ENCODE peak calls at places on chromosomes 1 and 21, in ten cellular contexts. L is PC-3, B is neural progenitor cell, Y is prostate gland, W is body of pancreas, J is cardiac muscle cell, M is ovary, Q is BE2C, F is left ventricle myocardium inferior, A is breast epithelium. V is an unnamed sample.

GRCh38 chr1:71228727-71229371 is 148.0 kb upstream of the ZRANB2 start:
- DNase-seq in L (no peak), M (no peak), Q (no peak), Y (no peak), W (no peak), B (peak; percentile 10), J (no peak), A (no peak), F (no peak), V (peak; percentile 52)

GRCh38 chr1:154843913-154844681 is 26.0 kb downstream of the KCNN3 start:
- DNase-seq in Y (no peak), F (no peak), J (no peak), L (no peak), M (no peak), W (no peak), A (no peak), B (no peak), Q (no peak), V (no peak)

GRCh38 chr1:217889401-217889800 is 258.3 kb downstream of the SPATA17 start:
- DNase-seq in J (no peak), B (peak; percentile 74), L (peak; percentile 78), F (no peak), Y (no peak), W (no peak), M (no peak), Q (peak; percentile 40), A (no peak), V (peak; percentile 80)

GRCh38 chr1:42178249-42178648 is 13.7 kb upstream of the GUCA2A start:
- DNase-seq in M (no peak), Q (no peak), W (no peak), J (peak; percentile 44), A (no peak), B (no peak), L (no peak), Y (no peak), F (no peak), V (no peak)

GRCh38 chr1:39132505-39133339 is 71.8 kb upstream of the MACF1 start:
- DNase-seq in F (peak; percentile 74), J (peak; percentile 65), L (peak; percentile 94), A (peak; percentile 88), Q (peak; percentile 81), Y (peak; percentile 94), M (no peak), W (peak; percentile 40), B (peak; percentile 94), V (peak; percentile 40)

GRCh38 chr1:154614887-154615286 is 6.9 kb upstream of the ADAR start:
- DNase-seq in Q (no peak), L (no peak), J (peak; percentile 18), M (no peak), W (no peak), A (no peak), Y (no peak), F (no peak), B (peak; percentile 36), V (no peak)

GRCh38 chr1:162157469-162157868 is 88.0 kb downstream of the NOS1AP start:
- DNase-seq in J (no peak), Y (no peak), Q (no peak), M (no peak), A (no peak), F (no peak), L (no peak), W (no peak), B (no peak), V (no peak)

GRCh38 chr1:30834249-30834648 is 74.3 kb downstream of the SDC3 start:
- DNase-seq in A (no peak), F (no peak), Y (no peak), L (no peak), W (no peak), B (no peak), Q (no peak), M (no peak), J (no peak), V (no peak)

GRCh38 chr1:108972941-108973340 is 9.7 kb upstream of the CLCC1 start:
- DNase-seq in A (no peak), Q (no peak), L (no peak), B (no peak), Y (no peak), W (no peak), J (no peak), M (no peak), F (no peak), V (no peak)

GRCh38 chr1:213231795-213232231 is 180.8 kb downstream of the RPS6KC1 start:
- DNase-seq in J (no peak), Y (no peak), M (no peak), A (no peak), B (peak; percentile 82), L (peak; percentile 54), W (no peak), F (no peak), Q (peak; percentile 87), V (no peak)

GRCh38 chr1:47787560-47787959 is 209.6 kb downstream of the TRABD2B start:
- DNase-seq in A (no peak), F (no peak), Q (no peak), J (no peak), L (no peak), M (no peak), B (no peak), Y (no peak), W (no peak), V (no peak)

GRCh38 chr1:89043940-89044339 is 21.1 kb downstream of the GBP1 start:
- DNase-seq in B (no peak), L (no peak), Y (no peak), W (no peak), A (no peak), M (no peak), Q (no peak), F (no peak), J (no peak), V (no peak)

DNA sequence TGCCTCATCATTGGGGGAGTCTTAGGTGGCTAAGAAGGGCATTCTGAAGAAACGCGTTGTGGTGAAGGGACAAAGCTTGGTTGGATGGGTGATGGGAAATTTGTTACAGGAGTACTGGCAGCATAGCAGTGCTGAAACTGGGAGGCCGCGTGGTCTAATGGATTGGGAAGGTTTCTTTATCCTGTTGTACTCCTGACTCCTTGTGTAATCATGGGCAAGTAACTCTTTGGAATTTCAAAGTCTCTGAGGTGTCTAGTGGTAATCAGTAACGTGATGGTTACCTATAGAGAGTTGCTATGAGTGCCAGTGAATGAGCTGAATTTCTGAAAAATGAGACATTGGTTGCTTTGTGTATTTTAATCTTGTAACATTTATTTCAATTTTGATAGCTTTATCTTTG is 18.5 kb downstream of the DONSON start:
- DNase-seq in M (no peak), B (no peak), A (no peak), F (no peak), Q (no peak), L (no peak), W (no peak), J (no peak), Y (no peak), V (no peak)
- H3K36me3 ChIP-seq in M (no peaks in the 10 kb centered on the region), B (peaks cover 41% of the 10 kb centered on the region), A (peaks cover 14% of the 10 kb centered on the region), F (peaks cover 83% of the 10 kb centered on the region), Q (peaks cover 91% of the 10 kb centered on the region), L (peaks cover 78% of the 10 kb centered on the region), W (peaks cover 5% of the 10 kb centered on the region), J (peaks cover 76% of the 10 kb centered on the region), Y (no peaks in the 10 kb centered on the region), V (peaks cover 86% of the 10 kb centered on the region)

GRCh38 chr1:174976436-174977107 is 23.2 kb upstream of the CACYBP start:
- DNase-seq in W (no peak), F (no peak), J (peak; percentile 65), M (no peak), B (no peak), Q (no peak), Y (no peak), L (peak; percentile 71), A (no peak), V (no peak)
- H3K36me3 ChIP-seq in W (no peaks in the 10 kb centered on the region), F (peaks cover 26% of the 10 kb centered on the region), J (no peaks in the 10 kb centered on the region), M (no peaks in the 10 kb centered on the region), B (no peaks in the 10 kb centered on the region), Q (no peaks in the 10 kb centered on the region), Y (no peaks in the 10 kb centered on the region), L (no peaks in the 10 kb centered on the region), A (no peaks in the 10 kb centered on the region), V (no peaks in the 10 kb centered on the region)

GRCh38 chr1:11963622-11964021 is 16.6 kb upstream of the MFN2 start:
- DNase-seq in W (no peak), L (no peak), J (no peak), B (no peak), Q (no peak), F (no peak), M (no peak), A (no peak), Y (no peak), V (no peak)

GRCh38 chr1:11960710-11961109 is 19.5 kb upstream of the MFN2 start:
- DNase-seq in F (no peak), B (no peak), Q (no peak), W (no peak), A (peak; percentile 24), L (no peak), Y (no peak), M (no peak), J (no peak), V (no peak)

GRCh38 chr1:11967028-11967547 is 13.2 kb upstream of the MFN2 start:
- DNase-seq in B (peak; percentile 61), W (peak; percentile 63), F (no peak), L (peak; percentile 60), M (peak; percentile 29), Q (peak; percentile 54), Y (peak; percentile 40), J (peak; percentile 58), A (no peak), V (peak; percentile 85)

GRCh38 chr1:11961230-11961629 is 19.0 kb upstream of the MFN2 start:
- DNase-seq in Q (no peak), M (no peak), Y (peak; percentile 31), J (no peak), W (no peak), L (no peak), B (no peak), A (peak; percentile 30), F (no peak), V (no peak)

GRCh38 chr1:11964656-11965055 is 15.6 kb upstream of the MFN2 start:
- DNase-seq in L (no peak), F (no peak), J (no peak), Q (no peak), Y (no peak), W (no peak), A (no peak), B (no peak), M (no peak), V (no peak)
- H3K36me3 ChIP-seq in L (peaks cover 11% of the 10 kb centered on the region), F (peaks cover 85% of the 10 kb centered on the region), J (peaks cover 41% of the 10 kb centered on the region), Q (peaks cover 4% of the 10 kb centered on the region), Y (peaks cover 2% of the 10 kb centered on the region), W (no peaks in the 10 kb centered on the region), A (peaks cover 8% of the 10 kb centered on the region), B (no peaks in the 10 kb centered on the region), M (no peaks in the 10 kb centered on the region), V (peaks cover 40% of the 10 kb centered on the region)

DNA sequence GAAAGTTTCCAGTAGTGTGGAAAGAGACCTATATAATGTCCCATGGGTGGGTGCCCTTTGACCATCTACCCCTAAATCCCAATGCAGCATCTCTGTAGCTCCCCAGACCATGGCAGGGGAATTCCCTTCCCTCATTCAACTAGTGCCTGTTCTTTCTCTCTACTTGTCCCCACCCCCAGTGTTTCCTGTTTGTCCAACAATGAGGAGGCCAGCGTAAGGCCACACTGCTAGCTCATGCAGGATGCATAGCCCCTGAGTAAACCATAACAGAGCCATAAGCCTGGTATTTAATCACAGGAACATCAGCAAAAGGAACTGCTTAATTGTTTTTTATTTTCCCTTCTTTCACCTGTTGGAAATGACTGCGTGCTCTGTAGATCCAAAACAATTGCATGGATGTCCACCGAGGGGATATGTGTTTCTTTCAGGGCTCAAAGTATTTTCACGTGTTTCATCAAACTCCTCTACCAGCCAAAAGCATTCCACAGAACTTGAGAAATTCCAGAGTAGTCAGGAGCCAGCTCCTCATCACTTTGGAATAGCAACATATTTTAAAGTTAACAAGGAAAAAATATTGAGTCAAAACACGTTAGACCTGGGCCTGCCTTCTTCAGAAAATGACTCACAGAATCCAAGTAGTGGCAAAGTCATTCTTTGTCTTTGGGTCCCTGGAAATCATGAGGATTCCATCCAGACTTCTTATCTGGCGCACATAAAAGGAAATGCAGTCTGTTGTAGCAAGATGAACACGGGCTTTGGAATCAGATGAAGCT is 162.5 kb upstream of the SGIP1 start:
- DNase-seq in B (no peak), J (peak; percentile 74), A (no peak), L (peak; percentile 56), Q (no peak), Y (no peak), M (no peak), F (no peak), W (no peak), V (no peak)
- H3K36me3 ChIP-seq in B (no peaks in the 10 kb centered on the region), J (no peaks in the 10 kb centered on the region), A (no peaks in the 10 kb centered on the region), L (no peaks in the 10 kb centered on the region), Q (peaks cover 7% of the 10 kb centered on the region), Y (no peaks in the 10 kb centered on the region), M (no peaks in the 10 kb centered on the region), F (peaks cover 56% of the 10 kb centered on the region), W (no peaks in the 10 kb centered on the region), V (no peaks in the 10 kb centered on the region)

V was measured in WERI-Rb-1.